ENCODE peak calls at places on chromosome X, in four cellular contexts. A is H1, U is A549, X is sigmoid colon. O is an unnamed sample.

GRCh38 chrX:16785247-16786138 is 773 bp upstream of the TXLNG start:
- DNase-seq in A (no peak), U (no peak), X (peak), O (peak)

GRCh38 chrX:72569786-72570185 is 2.9 kb downstream of the HDAC8 start:
- DNase-seq in A (no peak), U (peak), X (no peak), O (no peak)

GRCh38 chrX:53332204-53332603 is 50.8 kb upstream of the IQSEC2 start:
- DNase-seq in A (no peak), U (no peak), X (no peak), O (no peak)

GRCh38 chrX:149572743-149573142 is 14.5 kb downstream of the MAGEA9B start:
- DNase-seq in A (no peak), U (no peak), X (peak), O (no peak)

GRCh38 chrX:47232803-47233332 is at the start of gene USP11:
- DNase-seq in A (peak), U (peak), X (peak), O (peak)

GRCh38 chrX:110182865-110183264 is 135.0 kb downstream of the AMMECR1 start:
- DNase-seq in A (no peak), U (no peak), X (no peak), O (no peak)

GRCh38 chrX:24294619-24295018 is 19.2 kb downstream of the SUPT20HL2 start:
- DNase-seq in A (peak), U (peak), X (no peak), O (peak)

GRCh38 chrX:109697855-109698254 is 35.2 kb downstream of the ACSL4 start:
- DNase-seq in A (no peak), U (no peak), X (no peak), O (no peak)

GRCh38 chrX:23826653-23827052 is 43.7 kb downstream of the SAT1 start:
- DNase-seq in A (no peak), U (no peak), X (no peak), O (no peak)

GRCh38 chrX:155026420-155026726 is 271 bp upstream of the FUNDC2 start:
- DNase-seq in A (no peak), U (no peak), X (no peak), O (no peak)

GRCh38 chrX:44101300-44101699 is 128.1 kb upstream of the NDP start:
- DNase-seq in A (no peak), U (no peak), X (no peak), O (no peak)

GRCh38 chrX:7252013-7252610 is 104.2 kb upstream of the PUDP start:
- DNase-seq in A (no peak), U (no peak), X (no peak), O (peak)

GRCh38 chrX:16664059-16664458 is 14.1 kb downstream of the S100G start:
- DNase-seq in A (no peak), U (no peak), X (no peak), O (no peak)

GRCh38 chrX:2665387-2666304 is 25.4 kb upstream of the CD99 start:
- DNase-seq in A (no peak), U (no peak), X (no peak), O (no peak)

GRCh38 chrX:34624416-34624815 is 32.7 kb downstream of the TMEM47 start:
- DNase-seq in A (no peak), U (no peak), X (no peak), O (no peak)
- TF ChIP-seq POLR2A in A (no peak), U (no peak), X (no peak), O (no peak)

GRCh38 chrX:131725001-131725654 is 181.3 kb downstream of the OR13H1 start:
- DNase-seq in A (no peak), U (no peak), X (no peak), O (no peak)

GRCh38 chrX:131727778-131728177 is 183.9 kb downstream of the OR13H1 start:
- DNase-seq in A (no peak), U (no peak), X (no peak), O (no peak)

GRCh38 chrX:131724292-131724691 is 180.4 kb downstream of the OR13H1 start:
- DNase-seq in A (no peak), U (no peak), X (no peak), O (no peak)

GRCh38 chrX:131729295-131729694 is 185.4 kb downstream of the OR13H1 start:
- DNase-seq in A (no peak), U (peak), X (peak), O (peak)

GRCh38 chrX:131728295-131729145 is 184.6 kb downstream of the OR13H1 start:
- DNase-seq in A (no peak), U (peak), X (peak), O (peak)
- TF ChIP-seq EP300 in A (no peak), U (no peak), X (no peak), O (no peak)

GRCh38 chrX:153927936-153928760 is 2.1 kb upstream of the ARHGAP4 start:
- DNase-seq in A (peak), U (peak), X (peak), O (peak)
- TF ChIP-seq POLR2A in A (peak), U (peak), X (no peak), O (peak)

GRCh38 chrX:11374570-11374969 is 81.4 kb downstream of the AMELX start:
- DNase-seq in A (no peak), U (no peak), X (no peak), O (no peak)
- TF ChIP-seq EP300 in A (no peak), U (no peak), X (no peak), O (no peak)